ENCODE peak calls at places on chromosomes 6 and 20, in four cellular contexts. K is colonic mucosa, O is left cardiac atrium, I is ureter. C is an unnamed sample.
A peak's percentile ranks its signal among the peaks of the same experiment; 100 is the strongest.

GRCh38 chr6:137727206-137727605 is 139.9 kb upstream of the TNFAIP3 start:
- DNase-seq in I (no peak), K (no peak), O (no peak), C (no peak)

GRCh38 chr20:51579137-51579536 is 36.6 kb upstream of the NFATC2 start:
- DNase-seq in O (no peak), I (no peak), K (no peak), C (no peak)

GRCh38 chr6:127630800-127631199 is 53.8 kb downstream of the C6orf58 start:
- DNase-seq in I (no peak), O (no peak), K (no peak), C (no peak)

GRCh38 chr6:30626484-30627366 is at the start of gene ATAT1:
- DNase-seq in I (peak; percentile 94), O (peak; percentile 92), K (peak; percentile 96), C (peak; percentile 86)

GRCh38 chr20:38658879-38659612 is 57.4 kb downstream of the ARHGAP40 start:
- DNase-seq in I (no peak), O (peak; percentile 29), K (no peak), C (peak; percentile 21)

GRCh38 chr6:126300735-126301134 is 39.2 kb upstream of the CENPW start:
- DNase-seq in K (no peak), I (no peak), O (no peak), C (no peak)

GRCh38 chr20:1894471-1894950 is 696 bp upstream of the SIRPA start:
- DNase-seq in O (peak; percentile 56), K (peak; percentile 53), I (peak; percentile 59), C (peak; percentile 59)

GRCh38 chr6:28941681-28942448 is 18.1 kb upstream of the TRIM27 start:
- DNase-seq in K (no peak), I (no peak), O (no peak), C (no peak)

GRCh38 chr20:42186337-42186736 is 568.2 kb upstream of the CHD6 start:
- DNase-seq in K (no peak), O (no peak), I (no peak), C (no peak)

GRCh38 chr6:91860951-91861350 is 1274.1 kb upstream of the MAP3K7 start:
- DNase-seq in I (no peak), K (no peak), O (no peak), C (no peak)

GRCh38 chr6:3610206-3610605 is 141.3 kb downstream of the PXDC1 start:
- DNase-seq in K (no peak), I (no peak), O (no peak), C (no peak)

GRCh38 chr6:118618676-118619377 is 32.6 kb downstream of the CEP85L start:
- DNase-seq in O (peak; percentile 52), I (peak; percentile 63), K (peak; percentile 60), C (peak; percentile 55)

C was measured in thyroid gland.